ENCODE peak calls at places on chromosomes 16 and 17, in ten cellular contexts. C, X, P, B, A, S, Q, U, M and F are unnamed samples.
A peak's percentile ranks its signal among the peaks of the same experiment; 100 is the strongest.

GRCh38 chr17:36183001-36183810 is 6.8 kb upstream of the TBC1D3B start:
- DNase-seq in C (peak; percentile 82), X (peak; percentile 85), P (no peak), B (peak; percentile 61), A (peak; percentile 72), S (peak; percentile 81), Q (peak; percentile 82), U (peak; percentile 75), M (peak; percentile 63), F (peak; percentile 53)

GRCh38 chr16:4349332-4349731 is 1.8 kb downstream of the PAM16 start:
- DNase-seq in C (no peak), X (no peak), P (no peak), B (no peak), A (no peak), S (no peak), Q (no peak), U (no peak), M (no peak), F (no peak)

GRCh38 chr16:30368122-30368791 is 2.0 kb downstream of the TBC1D10B start:
- DNase-seq in C (peak; percentile 64), X (peak; percentile 46), P (no peak), B (no peak), A (no peak), S (no peak), Q (no peak), U (peak; percentile 44), M (no peak), F (peak; percentile 42)

GRCh38 chr16:77113835-77114234 is 77.2 kb upstream of the MON1B start:
- DNase-seq in C (no peak), X (no peak), P (no peak), B (peak; percentile 4), A (no peak), S (no peak), Q (no peak), U (no peak), M (no peak), F (no peak)

GRCh38 chr16:59633996-59634579 is 900.0 kb upstream of the GOT2 start:
- DNase-seq in C (peak; percentile 81), X (peak; percentile 74), P (no peak), B (no peak), A (no peak), S (no peak), Q (no peak), U (peak; percentile 70), M (no peak), F (peak; percentile 83)

GRCh38 chr17:60901222-60901621 is 223.6 kb downstream of the BCAS3 start:
- DNase-seq in C (no peak), X (no peak), P (no peak), B (no peak), A (no peak), S (no peak), Q (no peak), U (peak; percentile 56), M (no peak), F (peak; percentile 1)

GRCh38 chr16:17364319-17365210 is 106.2 kb downstream of the XYLT1 start:
- DNase-seq in C (peak; percentile 74), X (peak; percentile 92), P (peak; percentile 66), B (peak; percentile 55), A (no peak), S (no peak), Q (no peak), U (peak; percentile 86), M (no peak), F (peak; percentile 94)

GRCh38 chr16:1102921-1103648 is 7.0 kb upstream of the C1QTNF8 start:
- DNase-seq in C (no peak), X (no peak), P (peak; percentile 82), B (peak; percentile 57), A (peak; percentile 53), S (peak; percentile 80), Q (peak; percentile 57), U (no peak), M (peak; percentile 38), F (peak; percentile 8)

DNA sequence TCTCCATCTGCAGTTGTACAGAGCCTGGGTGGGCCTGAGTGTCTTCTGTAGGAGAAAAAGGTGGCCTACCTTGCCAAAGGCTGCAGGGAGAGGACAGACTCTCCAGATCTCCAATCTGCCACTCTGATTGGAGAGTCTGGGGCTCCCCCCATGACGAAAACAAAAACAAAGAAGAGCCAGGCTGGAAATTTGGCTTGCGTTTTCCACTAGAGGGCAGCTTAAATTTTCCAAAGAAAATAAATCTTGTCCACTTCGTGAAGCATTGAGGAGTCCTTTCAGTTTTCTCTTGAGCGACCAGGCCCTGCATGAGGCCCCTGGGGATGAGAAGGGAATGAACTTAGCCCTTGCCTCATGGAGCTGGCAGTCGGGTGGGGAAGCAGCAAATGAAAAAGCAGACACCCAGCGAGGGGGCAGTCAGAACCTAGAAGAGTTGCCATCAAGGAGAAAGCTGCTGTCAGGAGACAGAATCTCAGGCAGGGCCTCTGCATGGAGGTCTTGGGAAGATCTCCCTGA is 8.2 kb upstream of the SHCBP1 start:
- DNase-seq in C (peak; percentile 33), X (peak; percentile 57), P (no peak), B (no peak), A (no peak), S (peak; percentile 24), Q (no peak), U (peak; percentile 76), M (no peak), F (peak; percentile 74)
- TF ChIP-seq CTCF in C (peak; percentile 56), X (peak; percentile 55), P (no peak), B (no peak), A (peak; percentile 50), S (peak; percentile 39), Q (no peak), U (peak; percentile 52), M (no peak), F (peak; percentile 78)

DNA sequence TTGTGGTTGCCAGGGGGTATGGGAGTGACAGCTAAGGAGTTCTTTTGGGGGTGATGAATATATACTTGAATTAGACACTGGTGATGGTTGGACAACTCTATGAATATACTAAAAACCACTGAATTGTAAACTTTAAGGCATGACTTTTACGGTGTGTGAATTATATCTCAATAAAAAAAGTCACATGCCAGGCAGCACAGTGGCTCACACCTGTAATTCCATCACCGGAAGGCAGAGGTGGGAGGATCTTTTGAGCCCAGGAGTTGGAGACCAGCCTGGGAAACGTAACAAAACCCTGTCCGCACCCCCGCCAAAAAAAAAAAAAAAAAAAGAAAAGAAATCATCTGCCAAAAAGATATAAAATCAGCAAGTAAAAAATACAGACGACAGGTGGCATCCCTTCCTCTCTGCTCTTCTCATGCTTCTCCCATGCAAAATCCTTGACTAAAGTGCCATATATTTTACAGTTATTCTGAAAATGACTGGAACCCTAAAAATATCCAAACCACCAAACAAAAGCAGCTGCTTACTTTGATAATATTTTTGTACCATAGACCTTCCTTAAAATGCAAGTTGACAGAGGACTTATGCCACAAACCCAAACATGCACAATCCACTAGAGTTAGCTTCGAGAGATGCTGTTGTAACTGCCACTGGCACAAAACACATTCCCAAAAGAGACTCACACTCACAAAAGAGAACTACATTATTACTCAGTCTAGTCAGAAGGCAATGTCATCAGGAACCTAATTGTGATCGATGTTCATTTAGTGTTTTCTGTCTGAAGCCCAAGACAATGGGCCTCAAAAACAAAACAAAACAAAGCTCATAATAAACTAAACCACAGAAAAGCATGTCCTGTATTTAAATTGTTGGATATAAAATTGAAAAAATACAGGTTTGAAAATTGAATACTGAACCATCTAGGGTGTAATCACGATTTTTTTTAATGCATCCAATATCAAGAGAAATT is 2.5 kb downstream of the CRLF3 start:
- DNase-seq in C (no peak), X (no peak), P (no peak), B (no peak), A (no peak), S (no peak), Q (no peak), U (no peak), M (no peak), F (no peak)
- TF ChIP-seq CTCF in C (no peak), X (no peak), P (no peak), B (no peak), A (no peak), S (no peak), Q (no peak), U (no peak), M (no peak), F (no peak)

GRCh38 chr17:57436565-57436964 is 180.2 kb downstream of the MSI2 start:
- DNase-seq in C (no peak), X (no peak), P (no peak), B (peak; percentile 31), A (no peak), S (no peak), Q (no peak), U (no peak), M (no peak), F (no peak)

GRCh38 chr17:57432507-57433277 is 176.4 kb downstream of the MSI2 start:
- DNase-seq in C (no peak), X (no peak), P (no peak), B (no peak), A (no peak), S (no peak), Q (no peak), U (no peak), M (no peak), F (no peak)

GRCh38 chr17:57431415-57431814 is 175.1 kb downstream of the MSI2 start:
- DNase-seq in C (no peak), X (no peak), P (no peak), B (no peak), A (no peak), S (no peak), Q (no peak), U (no peak), M (no peak), F (no peak)

GRCh38 chr17:57434361-57434760 is 178.0 kb downstream of the MSI2 start:
- DNase-seq in C (no peak), X (no peak), P (no peak), B (no peak), A (no peak), S (no peak), Q (no peak), U (no peak), M (no peak), F (no peak)

DNA sequence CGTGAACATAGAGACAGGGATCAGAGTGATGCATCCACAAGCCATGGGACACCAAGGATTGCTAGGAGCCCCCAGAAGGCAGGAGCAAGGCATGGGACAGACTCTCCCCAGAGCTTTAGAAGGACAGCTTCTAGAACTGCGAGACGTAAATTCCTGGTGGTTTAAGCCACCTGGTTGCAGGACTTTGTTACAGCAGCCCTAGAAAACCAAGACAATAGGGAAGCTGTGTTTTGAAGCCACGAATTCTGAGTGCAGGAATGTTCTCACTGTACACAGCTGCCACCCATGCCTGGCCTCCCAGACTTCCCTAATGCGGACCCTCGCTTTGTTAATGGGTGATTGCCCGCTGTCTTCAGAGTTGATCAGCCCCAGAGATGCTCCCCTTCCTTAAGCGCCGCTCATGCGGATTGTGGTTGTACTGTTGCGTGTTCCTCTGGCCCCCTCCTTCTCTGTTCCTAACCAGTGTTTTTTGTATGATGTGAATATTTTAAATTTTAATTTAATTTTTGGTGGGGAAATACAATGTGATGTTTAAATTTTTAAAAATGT is 177.1 kb downstream of the MSI2 start:
- DNase-seq in C (no peak), X (no peak), P (no peak), B (no peak), A (no peak), S (no peak), Q (no peak), U (no peak), M (no peak), F (no peak)
- TF ChIP-seq CTCF in C (no peak), X (no peak), P (no peak), B (no peak), A (peak; percentile 19), S (no peak), Q (no peak), U (no peak), M (no peak), F (no peak)

DNA sequence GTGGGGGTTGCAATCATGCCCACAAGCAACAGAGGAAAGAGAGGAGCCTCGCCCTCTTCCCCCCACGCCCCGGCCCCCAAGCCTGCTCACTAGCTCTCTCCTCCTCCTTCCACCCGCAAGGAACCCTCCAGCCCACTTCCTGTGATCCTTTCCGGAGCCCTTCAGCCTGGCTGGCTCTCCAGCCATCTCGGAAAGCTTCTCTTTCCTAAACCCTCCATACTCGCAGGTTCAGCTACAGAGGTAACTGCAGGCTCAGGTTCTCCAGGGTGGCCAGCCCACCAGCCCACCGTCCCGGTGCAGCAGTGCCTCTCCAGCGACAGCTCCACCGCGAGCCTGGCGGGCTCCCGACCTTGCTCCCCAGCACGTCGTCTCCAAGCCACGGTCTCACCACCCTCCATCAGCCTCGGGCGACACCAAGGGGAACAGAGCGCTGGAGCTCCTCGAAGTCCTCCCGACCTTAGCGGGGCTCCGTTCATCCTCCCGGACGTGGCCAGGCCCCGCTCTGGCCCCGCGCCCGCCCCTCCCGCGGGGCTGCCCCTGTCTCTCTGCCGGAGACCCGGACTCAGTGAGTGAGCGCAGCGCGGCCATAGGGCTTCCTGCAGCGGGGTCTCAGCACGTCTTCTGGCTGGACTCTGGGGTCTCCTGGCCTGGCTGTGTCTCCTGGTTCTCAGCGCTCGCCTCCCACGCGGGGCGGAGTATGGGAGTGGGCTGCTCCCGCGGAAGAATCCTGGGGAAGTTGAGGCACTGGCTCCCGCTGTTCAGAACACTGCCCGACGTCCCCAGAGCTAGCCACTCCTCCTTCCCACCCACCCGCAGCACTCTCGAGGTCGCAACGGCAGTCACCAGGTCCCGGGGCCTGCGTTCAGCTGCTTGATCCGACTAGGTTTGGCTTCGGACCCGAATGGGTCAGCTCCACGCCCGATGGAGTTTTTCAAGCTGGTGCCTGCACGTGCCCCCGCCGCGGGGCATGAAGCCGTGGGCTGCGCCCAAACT is 12.8 kb upstream of the ODF4 start:
- DNase-seq in C (no peak), X (peak; percentile 9), P (peak; percentile 54), B (peak; percentile 27), A (no peak), S (peak; percentile 50), Q (no peak), U (peak; percentile 29), M (peak; percentile 13), F (no peak)
- TF ChIP-seq CTCF in C (no peak), X (no peak), P (no peak), B (no peak), A (no peak), S (no peak), Q (no peak), U (no peak), M (no peak), F (no peak)